ENCODE peak calls at places on chromosomes 3 and 15, in seven cellular contexts. One of them, this sample, is unnamed.

GRCh38 chr15:85402195-85402921 is 22.0 kb downstream of the AKAP13 start:
- DNase-seq in endothelial cell of umbilical vein: peak
- DNase-seq in body of pancreas: no peak
- DNase-seq in lung: no peak
- DNase-seq in lower leg skin: no peak
- DNase-seq in right lobe of liver: no peak
- DNase-seq in cardiac muscle cell: no peak
- DNase-seq in this sample: no peak

GRCh38 chr15:70853270-70853854 is 595 bp downstream of the LARP6 start:
- DNase-seq in endothelial cell of umbilical vein: peak
- DNase-seq in body of pancreas: peak
- DNase-seq in lung: no peak
- DNase-seq in lower leg skin: no peak
- DNase-seq in right lobe of liver: no peak
- DNase-seq in cardiac muscle cell: peak
- DNase-seq in this sample: peak

GRCh38 chr15:70104227-70104626 is 6.5 kb upstream of the TLE3 start:
- DNase-seq in endothelial cell of umbilical vein: no peak
- DNase-seq in body of pancreas: peak
- DNase-seq in lung: no peak
- DNase-seq in lower leg skin: no peak
- DNase-seq in right lobe of liver: peak
- DNase-seq in cardiac muscle cell: no peak
- DNase-seq in this sample: no peak

GRCh38 chr3:110928016-110928662 is 143.5 kb upstream of the NECTIN3 start:
- DNase-seq in endothelial cell of umbilical vein: no peak
- DNase-seq in body of pancreas: no peak
- DNase-seq in lung: no peak
- DNase-seq in lower leg skin: no peak
- DNase-seq in right lobe of liver: no peak
- DNase-seq in cardiac muscle cell: no peak
- DNase-seq in this sample: no peak

GRCh38 chr3:123070471-123070870 is 3.6 kb downstream of the PDIA5 start:
- DNase-seq in endothelial cell of umbilical vein: no peak
- DNase-seq in body of pancreas: no peak
- DNase-seq in lung: no peak
- DNase-seq in lower leg skin: no peak
- DNase-seq in right lobe of liver: peak
- DNase-seq in cardiac muscle cell: no peak
- DNase-seq in this sample: no peak

GRCh38 chr15:75022808-75023193 is 589 bp upstream of the PPCDC start:
- DNase-seq in endothelial cell of umbilical vein: no peak
- DNase-seq in body of pancreas: no peak
- DNase-seq in lung: no peak
- DNase-seq in lower leg skin: no peak
- DNase-seq in right lobe of liver: no peak
- DNase-seq in cardiac muscle cell: no peak
- DNase-seq in this sample: no peak

GRCh38 chr3:155070932-155071387 is 9.2 kb upstream of the MME start:
- DNase-seq in endothelial cell of umbilical vein: peak
- DNase-seq in body of pancreas: no peak
- DNase-seq in lung: no peak
- DNase-seq in lower leg skin: peak
- DNase-seq in right lobe of liver: no peak
- DNase-seq in cardiac muscle cell: peak
- DNase-seq in this sample: no peak

GRCh38 chr3:72157782-72158638 is 373.1 kb upstream of the PROK2 start:
- DNase-seq in endothelial cell of umbilical vein: no peak
- DNase-seq in body of pancreas: no peak
- DNase-seq in lung: no peak
- DNase-seq in lower leg skin: no peak
- DNase-seq in right lobe of liver: no peak
- DNase-seq in cardiac muscle cell: no peak
- DNase-seq in this sample: no peak

DNA sequence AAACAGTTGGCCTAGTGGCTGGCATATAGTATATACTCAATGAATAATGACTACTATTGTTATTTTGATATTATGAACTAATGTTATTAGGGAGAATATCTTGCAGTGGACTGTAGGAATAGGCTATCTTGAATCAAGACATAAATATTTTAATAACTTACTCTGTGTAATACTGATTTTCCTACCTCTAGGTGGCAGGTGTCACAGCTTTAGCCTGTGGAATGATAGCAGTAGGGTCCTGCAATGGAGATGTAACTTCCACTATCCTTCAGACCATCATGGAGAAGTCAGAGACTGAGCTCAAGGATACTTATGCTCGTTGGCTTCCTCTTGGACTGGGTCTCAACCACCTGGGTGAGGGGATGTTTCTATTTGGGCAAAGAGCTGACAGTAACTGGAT is 6.5 kb downstream of the PSMD2 start:
- DNase-seq in endothelial cell of umbilical vein: peak
- DNase-seq in body of pancreas: no peak
- DNase-seq in lung: no peak
- DNase-seq in lower leg skin: no peak
- DNase-seq in right lobe of liver: no peak
- DNase-seq in cardiac muscle cell: peak
- DNase-seq in this sample: no peak
- TF ChIP-seq CTCF in endothelial cell of umbilical vein: peak
- TF ChIP-seq CTCF in body of pancreas: peak
- TF ChIP-seq CTCF in lung: no peak
- TF ChIP-seq CTCF in lower leg skin: no peak
- TF ChIP-seq CTCF in right lobe of liver: peak
- TF ChIP-seq CTCF in cardiac muscle cell: peak
- TF ChIP-seq CTCF in this sample: peak

GRCh38 chr15:89428246-89428645 is 68.1 kb downstream of the RHCG start:
- DNase-seq in endothelial cell of umbilical vein: no peak
- DNase-seq in body of pancreas: no peak
- DNase-seq in lung: no peak
- DNase-seq in lower leg skin: no peak
- DNase-seq in right lobe of liver: no peak
- DNase-seq in cardiac muscle cell: no peak
- DNase-seq in this sample: no peak

GRCh38 chr15:89429986-89430385 is 66.4 kb downstream of the RHCG start:
- DNase-seq in endothelial cell of umbilical vein: no peak
- DNase-seq in body of pancreas: no peak
- DNase-seq in lung: no peak
- DNase-seq in lower leg skin: no peak
- DNase-seq in right lobe of liver: no peak
- DNase-seq in cardiac muscle cell: no peak
- DNase-seq in this sample: no peak

GRCh38 chr15:89433686-89434085 is 62.7 kb downstream of the RHCG start:
- DNase-seq in endothelial cell of umbilical vein: no peak
- DNase-seq in body of pancreas: no peak
- DNase-seq in lung: no peak
- DNase-seq in lower leg skin: no peak
- DNase-seq in right lobe of liver: no peak
- DNase-seq in cardiac muscle cell: no peak
- DNase-seq in this sample: no peak

GRCh38 chr15:89429023-89429422 is 67.4 kb downstream of the RHCG start:
- DNase-seq in endothelial cell of umbilical vein: no peak
- DNase-seq in body of pancreas: peak
- DNase-seq in lung: no peak
- DNase-seq in lower leg skin: no peak
- DNase-seq in right lobe of liver: no peak
- DNase-seq in cardiac muscle cell: no peak
- DNase-seq in this sample: no peak

DNA sequence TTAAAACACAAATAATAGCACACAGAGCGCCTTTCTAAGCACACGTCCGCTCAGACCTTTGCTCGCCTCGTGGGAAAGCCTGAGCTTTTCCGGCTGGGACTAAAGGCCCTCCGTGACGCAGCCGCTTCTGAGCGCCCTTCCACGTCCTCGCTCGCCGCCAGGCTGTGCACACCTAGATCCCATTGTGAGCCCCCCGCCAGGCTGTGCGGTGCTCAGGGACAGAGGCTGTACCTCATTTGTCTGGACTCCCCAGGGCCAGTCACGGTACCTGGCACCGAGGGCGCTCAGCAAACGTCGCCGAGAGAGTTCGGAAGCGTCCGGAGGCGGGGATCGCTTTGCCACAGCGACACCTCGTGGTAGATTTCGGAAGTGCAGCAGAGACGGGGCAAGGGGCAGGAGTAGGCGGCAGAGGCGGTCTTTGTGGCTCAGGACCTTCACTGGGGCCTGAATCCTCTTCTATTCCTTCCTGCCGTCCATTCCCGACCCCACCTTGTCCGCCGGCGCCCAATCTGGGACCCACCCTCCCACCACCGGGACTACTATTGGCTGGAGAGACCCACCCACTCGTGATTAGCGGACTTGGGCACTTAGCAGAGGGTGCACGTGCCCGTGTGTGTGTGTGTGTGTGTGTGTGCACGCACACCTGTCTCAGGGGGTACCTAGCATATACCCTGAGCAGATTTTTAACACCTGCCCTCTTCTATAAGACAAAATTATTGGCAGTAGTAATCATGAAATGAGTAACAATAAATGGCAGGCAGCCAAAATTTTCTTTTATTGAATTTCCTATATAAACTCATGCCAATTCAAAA is 65.6 kb downstream of the RHCG start:
- DNase-seq in endothelial cell of umbilical vein: peak
- DNase-seq in body of pancreas: peak
- DNase-seq in lung: peak
- DNase-seq in lower leg skin: peak
- DNase-seq in right lobe of liver: peak
- DNase-seq in cardiac muscle cell: peak
- DNase-seq in this sample: peak
- TF ChIP-seq CTCF in endothelial cell of umbilical vein: peak
- TF ChIP-seq CTCF in body of pancreas: peak
- TF ChIP-seq CTCF in lung: peak
- TF ChIP-seq CTCF in lower leg skin: peak
- TF ChIP-seq CTCF in right lobe of liver: peak
- TF ChIP-seq CTCF in cardiac muscle cell: peak
- TF ChIP-seq CTCF in this sample: peak

GRCh38 chr3:77141423-77141822 is 101.5 kb downstream of the ROBO2 start:
- DNase-seq in endothelial cell of umbilical vein: no peak
- DNase-seq in body of pancreas: no peak
- DNase-seq in lung: no peak
- DNase-seq in lower leg skin: no peak
- DNase-seq in right lobe of liver: no peak
- DNase-seq in cardiac muscle cell: no peak
- DNase-seq in this sample: no peak

GRCh38 chr3:77147836-77148578 is 108.1 kb downstream of the ROBO2 start:
- DNase-seq in endothelial cell of umbilical vein: no peak
- DNase-seq in body of pancreas: no peak
- DNase-seq in lung: no peak
- DNase-seq in lower leg skin: no peak
- DNase-seq in right lobe of liver: no peak
- DNase-seq in cardiac muscle cell: peak
- DNase-seq in this sample: no peak

GRCh38 chr3:77139665-77140064 is 99.8 kb downstream of the ROBO2 start:
- DNase-seq in endothelial cell of umbilical vein: no peak
- DNase-seq in body of pancreas: no peak
- DNase-seq in lung: no peak
- DNase-seq in lower leg skin: no peak
- DNase-seq in right lobe of liver: no peak
- DNase-seq in cardiac muscle cell: no peak
- DNase-seq in this sample: no peak

DNA sequence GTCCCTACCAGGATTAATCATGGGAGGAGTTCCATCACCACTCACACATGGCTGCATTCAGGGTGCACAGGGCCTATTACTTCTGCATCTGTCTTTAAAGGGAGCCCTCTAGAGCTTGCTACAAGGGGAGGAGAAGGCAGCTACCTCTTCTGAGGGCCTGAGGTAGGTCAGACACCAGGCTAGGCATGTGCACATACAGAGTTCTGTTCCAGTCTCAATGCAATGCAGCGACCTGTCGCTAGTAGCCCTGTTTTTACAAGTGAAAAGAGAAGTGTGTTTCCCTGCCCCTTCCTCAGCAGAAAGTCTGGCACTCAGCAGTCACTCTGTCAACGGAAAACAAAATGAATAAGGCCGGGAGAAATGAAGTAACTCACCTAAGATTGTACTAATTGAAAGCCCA is 102.7 kb downstream of the ROBO2 start:
- DNase-seq in endothelial cell of umbilical vein: no peak
- DNase-seq in body of pancreas: no peak
- DNase-seq in lung: no peak
- DNase-seq in lower leg skin: no peak
- DNase-seq in right lobe of liver: no peak
- DNase-seq in cardiac muscle cell: no peak
- DNase-seq in this sample: no peak
- TF ChIP-seq CTCF in endothelial cell of umbilical vein: no peak
- TF ChIP-seq CTCF in body of pancreas: no peak
- TF ChIP-seq CTCF in lung: no peak
- TF ChIP-seq CTCF in lower leg skin: no peak
- TF ChIP-seq CTCF in right lobe of liver: no peak
- TF ChIP-seq CTCF in cardiac muscle cell: no peak
- TF ChIP-seq CTCF in this sample: no peak

GRCh38 chr3:49930922-49931321 is 1.3 kb upstream of the MON1A start:
- DNase-seq in endothelial cell of umbilical vein: no peak
- DNase-seq in body of pancreas: no peak
- DNase-seq in lung: no peak
- DNase-seq in lower leg skin: no peak
- DNase-seq in right lobe of liver: no peak
- DNase-seq in cardiac muscle cell: no peak
- DNase-seq in this sample: peak

GRCh38 chr3:49927798-49928197 is 1.8 kb downstream of the MON1A start:
- DNase-seq in endothelial cell of umbilical vein: no peak
- DNase-seq in body of pancreas: no peak
- DNase-seq in lung: no peak
- DNase-seq in lower leg skin: no peak
- DNase-seq in right lobe of liver: no peak
- DNase-seq in cardiac muscle cell: no peak
- DNase-seq in this sample: no peak

GRCh38 chr3:49928511-49929017 is 1.0 kb downstream of the MON1A start:
- DNase-seq in endothelial cell of umbilical vein: no peak
- DNase-seq in body of pancreas: no peak
- DNase-seq in lung: peak
- DNase-seq in lower leg skin: no peak
- DNase-seq in right lobe of liver: peak
- DNase-seq in cardiac muscle cell: no peak
- DNase-seq in this sample: no peak

GRCh38 chr3:49930241-49930690 is 655 bp upstream of the MON1A start:
- DNase-seq in endothelial cell of umbilical vein: no peak
- DNase-seq in body of pancreas: no peak
- DNase-seq in lung: no peak
- DNase-seq in lower leg skin: no peak
- DNase-seq in right lobe of liver: no peak
- DNase-seq in cardiac muscle cell: no peak
- DNase-seq in this sample: no peak

GRCh38 chr3:49929333-49930240 is at the start of gene MON1A:
- DNase-seq in endothelial cell of umbilical vein: peak
- DNase-seq in body of pancreas: peak
- DNase-seq in lung: peak
- DNase-seq in lower leg skin: peak
- DNase-seq in right lobe of liver: peak
- DNase-seq in cardiac muscle cell: peak
- DNase-seq in this sample: peak
- TF ChIP-seq CTCF in endothelial cell of umbilical vein: peak
- TF ChIP-seq CTCF in body of pancreas: no peak
- TF ChIP-seq CTCF in lung: no peak
- TF ChIP-seq CTCF in lower leg skin: no peak
- TF ChIP-seq CTCF in right lobe of liver: peak
- TF ChIP-seq CTCF in cardiac muscle cell: peak
- TF ChIP-seq CTCF in this sample: peak

This sample was measured in activated CD8-positive, alpha-beta T cell treated with anti-CD3 and anti-CD28 coated beads for 36 hours.